ENCODE peak calls at places on chromosomes 7 and 10, in five cellular contexts. W is lung, C is IMR-90, G is kidney, L is breast epithelium. Q is an unnamed sample.

GRCh38 chr10:102630663-102631062 is 13.6 kb upstream of the TRIM8 start:
- DNase-seq in W (no peak), C (no peak), G (peak; percentile 39), L (no peak), Q (no peak)

GRCh38 chr7:38321515-38321944 is 48.1 kb upstream of the TARP start:
- DNase-seq in W (no peak), C (peak; percentile 82), G (no peak), L (no peak), Q (no peak)

GRCh38 chr10:35574924-35575352 is 30.2 kb upstream of the GJD4 start:
- DNase-seq in W (no peak), C (peak; percentile 98), G (no peak), L (no peak), Q (no peak)

GRCh38 chr10:103915794-103916193 is 2.2 kb downstream of the STN1 start:
- DNase-seq in W (no peak), C (no peak), G (no peak), L (no peak), Q (no peak)

GRCh38 chr7:137681657-137682562 is 164.9 kb downstream of the DGKI start:
- DNase-seq in W (no peak), C (peak; percentile 92), G (no peak), L (no peak), Q (no peak)

GRCh38 chr10:5608608-5609270 is 57.7 kb downstream of the ASB13 start:
- DNase-seq in W (no peak), C (no peak), G (peak; percentile 27), L (no peak), Q (no peak)

GRCh38 chr10:120897343-120897742 is 46.2 kb downstream of the WDR11 start:
- DNase-seq in W (no peak), C (peak; percentile 5), G (no peak), L (no peak), Q (no peak)

GRCh38 chr10:113987805-113988204 is 55.9 kb upstream of the ADRB1 start:
- DNase-seq in W (peak; percentile 58), C (no peak), G (no peak), L (no peak), Q (no peak)

GRCh38 chr7:26078437-26079362 is 73.3 kb upstream of the NFE2L3 start:
- DNase-seq in W (peak; percentile 48), C (no peak), G (peak; percentile 86), L (peak; percentile 58), Q (no peak)

GRCh38 chr10:21134645-21135395 is 237.7 kb upstream of the NEBL start:
- DNase-seq in W (no peak), C (no peak), G (no peak), L (no peak), Q (no peak)

GRCh38 chr7:4265056-4265455 is 417.0 kb upstream of the FOXK1 start:
- DNase-seq in W (no peak), C (no peak), G (no peak), L (no peak), Q (peak; percentile 57)

GRCh38 chr10:108167766-108168165 is 1003.3 kb upstream of the SORCS1 start:
- DNase-seq in W (no peak), C (no peak), G (no peak), L (no peak), Q (no peak)

GRCh38 chr7:44292876-44293560 is 32.4 kb downstream of the CAMK2B start:
- DNase-seq in W (peak; percentile 21), C (no peak), G (peak; percentile 48), L (peak; percentile 3), Q (peak; percentile 49)

GRCh38 chr7:106613861-106614560 is 46.9 kb downstream of the CCDC71L start:
- DNase-seq in W (no peak), C (peak; percentile 43), G (no peak), L (no peak), Q (no peak)

GRCh38 chr7:106610996-106611886 is 49.7 kb downstream of the CCDC71L start:
- DNase-seq in W (no peak), C (peak; percentile 33), G (no peak), L (no peak), Q (no peak)

GRCh38 chr7:106612432-106612831 is 48.5 kb downstream of the CCDC71L start:
- DNase-seq in W (no peak), C (no peak), G (no peak), L (no peak), Q (no peak)

GRCh38 chr7:106613279-106613678 is 47.7 kb downstream of the CCDC71L start:
- DNase-seq in W (no peak), C (no peak), G (no peak), L (no peak), Q (no peak)

DNA sequence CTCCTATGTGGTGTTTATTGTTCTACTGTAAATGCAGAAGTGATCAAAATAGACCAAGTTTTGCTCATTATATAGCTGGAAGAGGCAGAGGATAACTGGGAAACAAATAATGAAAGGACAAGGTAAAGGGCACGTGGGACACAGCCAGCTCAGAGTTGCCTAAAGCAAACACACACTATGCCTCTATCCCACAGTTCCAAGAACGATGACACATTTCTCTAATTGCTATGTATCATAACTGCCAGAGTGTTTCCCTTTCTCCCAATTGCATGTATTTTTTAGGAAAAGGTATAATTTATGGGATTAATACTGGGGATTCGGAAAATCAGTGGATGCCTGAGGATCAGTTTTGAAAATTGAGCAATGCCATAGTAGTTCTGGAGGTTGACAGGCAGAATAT is 49.0 kb downstream of the CCDC71L start:
- DNase-seq in W (no peak), C (no peak), G (no peak), L (peak; percentile 24), Q (no peak)
- H3K4me3 ChIP-seq in W (no peak overlapping the region), C (no peak overlapping the region), G (no peak overlapping the region), L (no peak overlapping the region), Q (no peak overlapping the region)

DNA sequence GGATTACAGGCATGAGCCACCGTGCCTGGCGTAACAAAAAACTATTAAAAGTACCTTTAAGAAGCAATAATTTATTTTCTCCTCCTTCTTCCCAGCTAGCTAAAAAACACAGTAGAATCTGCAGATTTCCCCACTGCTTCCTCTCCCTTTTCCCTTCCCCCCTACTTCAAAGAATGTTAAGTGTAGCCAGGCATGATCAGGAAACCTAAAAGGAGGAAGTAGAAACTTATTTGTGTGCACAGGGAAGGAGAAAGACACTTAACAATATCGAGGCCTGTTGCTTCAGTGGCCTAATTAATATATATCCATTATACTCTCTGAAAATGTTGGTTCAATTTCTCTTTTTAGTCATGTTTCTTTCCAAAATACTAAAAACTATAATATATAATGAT is 127.7 kb downstream of the NRBF2 start:
- DNase-seq in W (no peak), C (no peak), G (no peak), L (no peak), Q (no peak)
- H3K27ac ChIP-seq in W (no peak overlapping the region), C (no peak overlapping the region), G (no peak overlapping the region), L (no peak overlapping the region), Q (peak overlapping the region; percentile 6)

GRCh38 chr10:75926763-75927162 is 495.3 kb downstream of the LRMDA start:
- DNase-seq in W (peak; percentile 37), C (peak; percentile 19), G (peak; percentile 71), L (no peak), Q (no peak)
- TF ChIP-seq CTCF in W (no peak), C (peak; percentile 34), G (no peak), L (no peak), Q (no peak)

DNA sequence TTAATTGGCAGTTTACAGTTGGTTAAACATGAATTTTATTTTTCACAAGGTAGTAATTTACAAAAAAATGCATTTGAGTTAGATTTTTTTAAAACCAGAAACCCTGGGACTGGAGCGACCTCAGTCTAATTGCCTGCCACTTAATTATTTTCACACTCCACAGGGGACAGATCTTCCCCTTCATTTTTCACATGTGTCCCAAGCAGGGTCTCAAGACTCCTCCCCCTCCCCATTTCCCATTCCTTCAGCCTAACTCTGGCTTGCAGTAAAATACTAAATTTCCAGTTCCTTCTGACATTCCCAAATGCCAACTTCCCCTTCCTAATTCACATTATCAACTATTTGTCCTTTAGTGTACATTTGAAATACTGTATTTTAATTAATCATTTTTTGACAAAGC is 948 bp downstream of the ZNF138 start:
- DNase-seq in W (no peak), C (no peak), G (no peak), L (no peak), Q (no peak)
- H3K4me3 ChIP-seq in W (no peak overlapping the region), C (peak overlapping the region; percentile 90), G (peak overlapping the region; percentile 97), L (peak overlapping the region; percentile 78), Q (peak overlapping the region; percentile 91)

GRCh38 chr7:64996305-64996704 is 5.5 kb upstream of the ZNF117 start:
- DNase-seq in W (no peak), C (no peak), G (no peak), L (no peak), Q (no peak)

GRCh38 chr7:64997164-64997908 is 6.5 kb upstream of the ZNF117 start:
- DNase-seq in W (no peak), C (no peak), G (no peak), L (no peak), Q (no peak)

GRCh38 chr7:64997927-64998391 is 7.1 kb upstream of the ZNF117 start:
- DNase-seq in W (no peak), C (peak; percentile 63), G (no peak), L (peak; percentile 68), Q (no peak)

GRCh38 chr7:64999165-65000004 is 7.1 kb downstream of the ERV3-1 start:
- DNase-seq in W (peak; percentile 48), C (peak; percentile 53), G (no peak), L (no peak), Q (peak; percentile 75)

DNA sequence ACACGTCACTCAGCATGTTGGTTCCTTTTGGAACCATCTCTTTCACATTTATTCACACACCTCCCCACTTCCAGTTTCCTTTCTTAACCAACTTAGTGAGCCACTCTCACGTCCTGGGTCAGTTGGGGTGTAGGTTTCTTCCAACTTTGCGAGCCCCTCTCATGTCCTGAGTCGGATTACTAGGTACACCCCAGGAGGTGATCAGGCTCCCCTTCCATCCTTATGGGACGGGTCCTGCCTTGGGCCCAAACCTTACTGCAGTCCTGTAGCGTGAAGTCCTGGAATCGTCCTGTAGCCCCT is 7.7 kb downstream of the ERV3-1 start:
- DNase-seq in W (no peak), C (no peak), G (no peak), L (no peak), Q (no peak)
- H3K27ac ChIP-seq in W (peak overlapping the region; percentile 5), C (no peak overlapping the region), G (no peak overlapping the region), L (peak overlapping the region; percentile 93), Q (peak overlapping the region; percentile 57)

Q was measured in coronary artery.